ENCODE peak calls at places on chromosomes 5 and 9, in eight cellular contexts. One of them, this sample, is unnamed.

GRCh38 chr9:132943677-132944293 is 631 bp downstream of the TSC1 start:
- DNase-seq in H54: no peak
- DNase-seq in AG10803: no peak
- DNase-seq in psoas muscle: peak
- DNase-seq in PC-9: no peak
- DNase-seq in H4: no peak
- DNase-seq in effector CD4-positive, alpha-beta T cell: peak
- DNase-seq in IMR-90: no peak
- DNase-seq in this sample: no peak

GRCh38 chr9:135000647-135001245 is 83.0 kb upstream of the FCN1 start:
- DNase-seq in IMR-90: no peak
- DNase-seq in effector CD4-positive, alpha-beta T cell: no peak
- DNase-seq in AG10803: no peak
- DNase-seq in PC-9: no peak
- DNase-seq in H4: no peak
- DNase-seq in H54: no peak
- DNase-seq in psoas muscle: no peak
- DNase-seq in this sample: no peak

GRCh38 chr5:32123058-32123805 is 50.9 kb downstream of the GOLPH3 start:
- DNase-seq in effector CD4-positive, alpha-beta T cell: no peak
- DNase-seq in H4: no peak
- DNase-seq in H54: no peak
- DNase-seq in PC-9: no peak
- DNase-seq in IMR-90: peak
- DNase-seq in psoas muscle: no peak
- DNase-seq in AG10803: no peak
- DNase-seq in this sample: no peak

GRCh38 chr5:135309391-135310327 is 89.4 kb downstream of the MACROH2A1 start:
- DNase-seq in H54: no peak
- DNase-seq in H4: peak
- DNase-seq in effector CD4-positive, alpha-beta T cell: no peak
- DNase-seq in AG10803: no peak
- DNase-seq in psoas muscle: no peak
- DNase-seq in PC-9: no peak
- DNase-seq in IMR-90: no peak
- DNase-seq in this sample: peak

GRCh38 chr5:109705596-109705995 is 15.9 kb downstream of the MAN2A1 start:
- DNase-seq in H4: no peak
- DNase-seq in IMR-90: peak
- DNase-seq in psoas muscle: no peak
- DNase-seq in AG10803: peak
- DNase-seq in effector CD4-positive, alpha-beta T cell: no peak
- DNase-seq in H54: no peak
- DNase-seq in PC-9: no peak
- DNase-seq in this sample: peak

GRCh38 chr9:98940278-98940677 is 3.4 kb upstream of the COL15A1 start:
- DNase-seq in H4: no peak
- DNase-seq in H54: no peak
- DNase-seq in PC-9: no peak
- DNase-seq in AG10803: no peak
- DNase-seq in psoas muscle: no peak
- DNase-seq in IMR-90: no peak
- DNase-seq in effector CD4-positive, alpha-beta T cell: no peak
- DNase-seq in this sample: no peak

GRCh38 chr5:96203761-96204160 is 229.3 kb downstream of the PCSK1 start:
- DNase-seq in H4: no peak
- DNase-seq in H54: no peak
- DNase-seq in PC-9: no peak
- DNase-seq in AG10803: no peak
- DNase-seq in psoas muscle: no peak
- DNase-seq in IMR-90: peak
- DNase-seq in effector CD4-positive, alpha-beta T cell: no peak
- DNase-seq in this sample: no peak

GRCh38 chr9:121272401-121272948 is 4.5 kb downstream of the GSN start:
- DNase-seq in AG10803: no peak
- DNase-seq in H54: no peak
- DNase-seq in H4: no peak
- DNase-seq in IMR-90: no peak
- DNase-seq in effector CD4-positive, alpha-beta T cell: no peak
- DNase-seq in PC-9: no peak
- DNase-seq in psoas muscle: no peak
- DNase-seq in this sample: no peak

GRCh38 chr5:118377420-118377819 is 610.9 kb downstream of the DTWD2 start:
- DNase-seq in PC-9: no peak
- DNase-seq in AG10803: no peak
- DNase-seq in psoas muscle: no peak
- DNase-seq in effector CD4-positive, alpha-beta T cell: no peak
- DNase-seq in H4: no peak
- DNase-seq in H54: no peak
- DNase-seq in IMR-90: no peak
- DNase-seq in this sample: no peak

GRCh38 chr9:91024841-91025240 is 223.2 kb downstream of the SYK start:
- DNase-seq in H4: no peak
- DNase-seq in IMR-90: no peak
- DNase-seq in psoas muscle: no peak
- DNase-seq in PC-9: no peak
- DNase-seq in H54: no peak
- DNase-seq in effector CD4-positive, alpha-beta T cell: no peak
- DNase-seq in AG10803: no peak
- DNase-seq in this sample: no peak

GRCh38 chr9:114779352-114779845 is 26.4 kb downstream of the TNFSF15 start:
- DNase-seq in H54: no peak
- DNase-seq in effector CD4-positive, alpha-beta T cell: no peak
- DNase-seq in psoas muscle: peak
- DNase-seq in PC-9: peak
- DNase-seq in IMR-90: no peak
- DNase-seq in AG10803: no peak
- DNase-seq in H4: peak
- DNase-seq in this sample: peak

GRCh38 chr5:128857061-128857677 is 108.1 kb upstream of the SLC27A6 start:
- DNase-seq in effector CD4-positive, alpha-beta T cell: no peak
- DNase-seq in psoas muscle: no peak
- DNase-seq in H4: no peak
- DNase-seq in PC-9: no peak
- DNase-seq in H54: no peak
- DNase-seq in AG10803: no peak
- DNase-seq in IMR-90: no peak
- DNase-seq in this sample: peak

GRCh38 chr9:117343416-117343815 is 71.4 kb downstream of the ASTN2 start:
- DNase-seq in H54: no peak
- DNase-seq in psoas muscle: no peak
- DNase-seq in AG10803: no peak
- DNase-seq in H4: no peak
- DNase-seq in PC-9: no peak
- DNase-seq in effector CD4-positive, alpha-beta T cell: no peak
- DNase-seq in IMR-90: no peak
- DNase-seq in this sample: no peak

GRCh38 chr9:138071731-138072130 is 194.1 kb downstream of the CACNA1B start:
- DNase-seq in H4: no peak
- DNase-seq in PC-9: no peak
- DNase-seq in AG10803: no peak
- DNase-seq in IMR-90: no peak
- DNase-seq in effector CD4-positive, alpha-beta T cell: no peak
- DNase-seq in psoas muscle: no peak
- DNase-seq in H54: no peak
- DNase-seq in this sample: no peak

GRCh38 chr9:122075135-122076030 is 17.7 kb downstream of the TTLL11 start:
- DNase-seq in AG10803: peak
- DNase-seq in psoas muscle: no peak
- DNase-seq in IMR-90: peak
- DNase-seq in PC-9: no peak
- DNase-seq in effector CD4-positive, alpha-beta T cell: no peak
- DNase-seq in H4: no peak
- DNase-seq in H54: no peak
- DNase-seq in this sample: peak

GRCh38 chr9:81685763-81686613 is 3.4 kb downstream of the TLE1 start:
- DNase-seq in psoas muscle: no peak
- DNase-seq in H4: peak
- DNase-seq in AG10803: peak
- DNase-seq in PC-9: peak
- DNase-seq in H54: no peak
- DNase-seq in effector CD4-positive, alpha-beta T cell: no peak
- DNase-seq in IMR-90: peak
- DNase-seq in this sample: peak

GRCh38 chr9:120931278-120932085 is 4.9 kb upstream of the TRAF1 start:
- DNase-seq in H4: peak
- DNase-seq in AG10803: peak
- DNase-seq in IMR-90: peak
- DNase-seq in PC-9: no peak
- DNase-seq in H54: peak
- DNase-seq in psoas muscle: no peak
- DNase-seq in effector CD4-positive, alpha-beta T cell: peak
- DNase-seq in this sample: peak

GRCh38 chr9:90974007-90974406 is 172.4 kb downstream of the SYK start:
- DNase-seq in H54: no peak
- DNase-seq in IMR-90: peak
- DNase-seq in AG10803: peak
- DNase-seq in PC-9: no peak
- DNase-seq in H4: no peak
- DNase-seq in psoas muscle: no peak
- DNase-seq in effector CD4-positive, alpha-beta T cell: no peak
- DNase-seq in this sample: peak

GRCh38 chr9:76486151-76486550 is 27.2 kb downstream of the GCNT1 start:
- DNase-seq in IMR-90: peak
- DNase-seq in psoas muscle: no peak
- DNase-seq in PC-9: no peak
- DNase-seq in H54: no peak
- DNase-seq in H4: no peak
- DNase-seq in AG10803: peak
- DNase-seq in effector CD4-positive, alpha-beta T cell: no peak
- DNase-seq in this sample: no peak

GRCh38 chr5:127439544-127440096 is 77.8 kb upstream of the PRRC1 start:
- DNase-seq in IMR-90: no peak
- DNase-seq in PC-9: no peak
- DNase-seq in AG10803: no peak
- DNase-seq in effector CD4-positive, alpha-beta T cell: no peak
- DNase-seq in H54: no peak
- DNase-seq in H4: no peak
- DNase-seq in psoas muscle: no peak
- DNase-seq in this sample: peak

This sample was measured in fibroblast of gingiva.